ENCODE peak calls at places on chromosomes 6 and 20, in six cellular contexts. A is colonic mucosa, M is spleen, Z is A549, G is GM06990, P is AG04450. K is an unnamed sample.

GRCh38 chr6:31660224-31660997 is at the start of gene C6orf47:
- DNase-seq in A (peak; percentile 90), M (peak; percentile 96), Z (peak; percentile 73), G (peak; percentile 88), P (no peak), K (peak; percentile 92)

GRCh38 chr6:35318200-35318844 is 20.7 kb downstream of the DEF6 start:
- DNase-seq in A (peak; percentile 94), M (no peak), Z (peak; percentile 70), G (no peak), P (peak; percentile 27), K (peak; percentile 94)

GRCh38 chr20:59484228-59484627 is 120.1 kb upstream of the PHACTR3 start:
- DNase-seq in A (no peak), M (peak; percentile 41), Z (no peak), G (no peak), P (no peak), K (no peak)

GRCh38 chr6:31558631-31559500 is 11.5 kb downstream of the NFKBIL1 start:
- DNase-seq in A (no peak), M (peak; percentile 88), Z (no peak), G (peak; percentile 83), P (no peak), K (no peak)

GRCh38 chr6:43856005-43856765 is 86.2 kb downstream of the VEGFA start:
- DNase-seq in A (peak; percentile 43), M (no peak), Z (peak; percentile 50), G (no peak), P (no peak), K (no peak)

GRCh38 chr20:53815509-53815908 is 221.9 kb upstream of the ZNF217 start:
- DNase-seq in A (no peak), M (no peak), Z (no peak), G (no peak), P (no peak), K (no peak)

GRCh38 chr6:15389759-15390723 is 144.2 kb downstream of the JARID2 start:
- DNase-seq in A (no peak), M (no peak), Z (peak; percentile 32), G (peak; percentile 43), P (no peak), K (no peak)

GRCh38 chr6:158536891-158537798 is 22.7 kb upstream of the TMEM181 start:
- DNase-seq in A (peak; percentile 40), M (no peak), Z (no peak), G (no peak), P (no peak), K (no peak)

GRCh38 chr6:137192821-137193220 is 19.4 kb upstream of the IL22RA2 start:
- DNase-seq in A (no peak), M (no peak), Z (no peak), G (no peak), P (no peak), K (no peak)
- TF ChIP-seq CTCF in A (no peak), M (no peak), Z (no peak), G (no peak), P (no peak), K (no peak)

GRCh38 chr6:11126876-11127275 is 15.4 kb upstream of the ERVFRD-1 start:
- DNase-seq in A (peak; percentile 10), M (no peak), Z (no peak), G (no peak), P (no peak), K (no peak)

GRCh38 chr6:11120273-11121005 is 8.9 kb upstream of the ERVFRD-1 start:
- DNase-seq in A (no peak), M (no peak), Z (no peak), G (no peak), P (no peak), K (no peak)

GRCh38 chr6:11121851-11122250 is 10.3 kb upstream of the ERVFRD-1 start:
- DNase-seq in A (no peak), M (no peak), Z (no peak), G (no peak), P (no peak), K (no peak)

GRCh38 chr6:11122380-11122779 is 10.9 kb upstream of the ERVFRD-1 start:
- DNase-seq in A (peak; percentile 9), M (no peak), Z (no peak), G (no peak), P (no peak), K (no peak)

GRCh38 chr6:11123978-11124377 is 12.5 kb upstream of the ERVFRD-1 start:
- DNase-seq in A (no peak), M (no peak), Z (no peak), G (no peak), P (no peak), K (no peak)
- TF ChIP-seq CTCF in A (no peak), M (no peak), Z (no peak), G (no peak), P (peak; percentile 28), K (no peak)

DNA sequence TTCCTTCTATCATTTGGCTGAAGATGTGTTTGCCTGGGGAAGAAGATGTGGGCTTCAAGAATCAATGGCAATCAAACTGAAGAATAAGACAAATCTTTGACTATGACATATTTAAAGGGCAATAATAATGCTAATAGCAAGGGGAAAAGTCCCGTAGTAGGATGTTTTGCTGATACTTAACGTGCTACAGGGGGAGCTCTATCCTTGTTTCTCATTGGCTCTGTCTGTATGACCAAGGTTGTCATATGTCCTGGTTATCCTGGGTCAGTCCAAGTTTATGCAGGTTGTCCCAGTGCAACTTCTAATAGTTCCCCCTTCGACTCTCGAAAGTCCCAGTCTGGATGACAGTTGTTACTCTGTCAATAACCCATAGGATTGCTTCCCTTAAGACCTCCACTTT is 321.3 kb downstream of the DHX35 start:
- DNase-seq in A (no peak), M (no peak), Z (no peak), G (no peak), P (no peak), K (no peak)
- TF ChIP-seq CTCF in A (no peak), M (no peak), Z (no peak), G (peak; percentile 15), P (no peak), K (no peak)

GRCh38 chr20:48421547-48421946 is 406.3 kb downstream of the PREX1 start:
- DNase-seq in A (no peak), M (no peak), Z (no peak), G (no peak), P (no peak), K (no peak)
- TF ChIP-seq CTCF in A (no peak), M (no peak), Z (peak; percentile 19), G (no peak), P (no peak), K (no peak)

DNA sequence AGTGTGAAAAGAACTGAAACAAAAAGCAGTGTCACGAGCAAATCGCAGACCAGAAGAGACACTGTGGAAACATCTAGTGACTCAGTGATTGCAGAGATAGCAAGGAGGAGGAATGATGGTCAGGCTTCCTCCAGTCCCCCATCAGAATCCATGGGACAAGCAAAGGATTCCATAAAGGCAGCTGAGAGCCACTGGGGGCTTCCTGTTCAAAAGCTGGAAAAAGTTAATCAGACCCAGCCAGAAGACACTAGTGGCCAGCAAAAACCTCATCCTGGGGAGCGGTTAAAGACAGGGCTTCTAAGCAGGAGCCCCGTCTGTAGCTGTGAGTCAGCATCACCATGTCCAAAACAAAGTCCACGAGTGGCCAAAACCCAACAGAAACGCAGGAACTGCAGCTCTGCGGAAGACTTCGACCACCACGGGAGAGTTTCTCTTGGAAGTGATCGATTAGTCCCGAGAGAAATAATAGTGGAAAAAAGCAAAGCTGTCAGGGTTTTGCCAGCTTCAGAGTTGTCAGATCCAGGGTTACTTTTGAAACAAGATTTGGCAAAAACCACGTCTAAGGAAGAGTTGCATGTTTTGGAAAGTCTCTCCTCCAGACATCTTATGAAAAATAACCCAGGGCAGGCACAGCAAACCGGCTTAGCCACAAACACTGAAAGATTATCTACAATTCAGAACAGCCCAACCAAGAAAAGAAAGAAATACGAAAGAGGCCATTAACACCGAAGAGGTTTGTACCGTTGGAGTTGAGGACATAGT is 51.0 kb downstream of the JAG1 start:
- DNase-seq in A (no peak), M (no peak), Z (no peak), G (no peak), P (no peak), K (no peak)
- TF ChIP-seq CTCF in A (no peak), M (no peak), Z (no peak), G (no peak), P (no peak), K (no peak)

DNA sequence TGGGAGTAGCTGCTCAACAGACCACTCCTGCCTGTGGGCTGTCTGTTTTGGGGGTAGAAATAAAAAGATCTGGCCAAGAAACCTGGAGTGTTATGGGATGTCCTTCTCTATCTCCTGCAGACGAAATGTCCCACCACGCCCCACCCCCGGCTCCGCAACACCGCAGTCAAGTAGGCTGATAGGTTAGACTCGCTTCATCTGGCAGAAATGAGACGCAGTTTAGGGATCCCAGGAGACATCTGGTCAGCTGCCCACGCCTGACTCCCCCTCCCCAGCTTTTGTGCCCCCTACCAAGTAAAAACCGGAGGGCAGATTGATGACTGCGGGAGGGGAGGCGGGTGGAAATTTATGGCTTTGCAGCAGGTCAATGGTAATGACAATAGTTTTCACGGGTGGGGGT is 25.9 kb downstream of the PMEPA1 start:
- DNase-seq in A (no peak), M (no peak), Z (no peak), G (no peak), P (no peak), K (no peak)
- TF ChIP-seq CTCF in A (no peak), M (no peak), Z (no peak), G (no peak), P (no peak), K (no peak)

GRCh38 chr20:10219452-10219791 is 792 bp downstream of the SNAP25 start:
- DNase-seq in A (peak; percentile 62), M (peak; percentile 86), Z (peak; percentile 74), G (peak; percentile 50), P (no peak), K (peak; percentile 92)
- TF ChIP-seq CTCF in A (no peak), M (no peak), Z (no peak), G (no peak), P (no peak), K (no peak)

DNA sequence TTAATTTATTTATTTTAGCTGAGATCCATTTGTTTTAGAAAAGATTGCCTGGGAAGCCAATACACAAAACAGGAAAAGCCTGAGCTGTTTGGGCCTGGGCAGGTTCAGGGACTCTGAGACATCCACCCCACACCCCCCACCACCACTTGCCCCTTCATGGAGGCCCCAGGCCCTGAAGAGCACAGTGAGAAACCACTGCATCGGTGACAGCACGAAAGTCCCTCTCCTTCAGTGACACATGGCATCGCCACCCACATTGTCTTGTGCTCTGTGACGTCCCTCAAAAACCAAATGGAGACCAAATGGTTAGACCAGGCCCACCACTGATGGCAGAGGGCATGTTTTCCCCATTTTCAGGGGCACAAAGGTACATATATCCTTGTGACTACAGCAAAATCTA is 106.4 kb downstream of the SYNDIG1 start:
- DNase-seq in A (no peak), M (no peak), Z (no peak), G (no peak), P (no peak), K (no peak)
- TF ChIP-seq CTCF in A (no peak), M (no peak), Z (no peak), G (no peak), P (no peak), K (no peak)

DNA sequence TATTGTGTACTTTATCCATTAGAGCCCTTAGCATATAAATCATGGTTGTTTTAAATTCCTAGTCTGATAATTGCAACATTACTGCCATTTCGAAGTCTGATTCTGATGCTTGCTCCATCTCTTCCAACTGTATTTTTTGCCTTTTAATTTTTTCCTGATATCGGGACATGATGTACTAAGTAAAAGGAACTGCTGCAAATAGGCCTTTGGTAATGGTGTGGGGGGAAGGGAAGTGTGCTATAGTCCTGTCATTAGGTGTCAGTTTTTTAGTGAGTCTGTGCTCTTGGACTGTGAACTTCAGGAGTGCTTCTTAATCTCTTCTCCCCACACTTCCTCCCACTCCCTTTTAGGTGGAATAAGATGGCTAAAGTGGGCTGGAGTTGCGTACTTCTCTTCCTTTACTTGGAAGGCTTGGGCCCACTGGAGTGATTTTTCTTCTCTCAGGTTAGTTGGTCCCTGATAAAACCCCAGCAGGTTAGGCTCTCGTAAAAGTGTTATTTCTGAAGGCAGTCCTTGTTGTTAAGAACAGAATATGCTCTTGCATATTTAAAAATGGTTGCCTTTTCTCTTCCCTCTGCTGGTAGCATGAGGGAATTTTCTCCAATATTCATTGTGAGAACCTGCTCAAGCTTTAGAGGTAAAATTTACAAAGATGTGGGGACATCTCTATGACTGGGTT is 18.1 kb downstream of the STXBP5 start:
- DNase-seq in A (no peak), M (no peak), Z (peak; percentile 10), G (no peak), P (no peak), K (no peak)
- TF ChIP-seq CTCF in A (peak; percentile 31), M (no peak), Z (no peak), G (peak; percentile 40), P (peak; percentile 63), K (peak; percentile 58)